ENCODE peak calls at places on chromosome 18, in nine cellular contexts. N is WTC11, L is A549, C is psoas muscle, O is cardiac fibroblast, E is neural progenitor cell, U is thoracic aorta, B is IMR-90, D is GM12878. A is an unnamed sample.

GRCh38 chr18:67695684-67696083 is 179.2 kb upstream of the DSEL start:
- DNase-seq in N (no peak), L (no peak), C (no peak), O (no peak), E (no peak), U (no peak), B (no peak), D (no peak), A (no peak)

GRCh38 chr18:76971149-76971548 is 148.8 kb downstream of the ZNF236 start:
- DNase-seq in N (no peak), L (no peak), C (no peak), O (no peak), E (no peak), U (no peak), B (no peak), D (no peak), A (no peak)

GRCh38 chr18:2723207-2723606 is 67.7 kb downstream of the SMCHD1 start:
- DNase-seq in N (no peak), L (no peak), C (no peak), O (no peak), E (no peak), U (no peak), B (peak), D (no peak), A (no peak)

GRCh38 chr18:55404811-55405654 is 183.0 kb downstream of the TCF4 start:
- DNase-seq in N (no peak), L (no peak), C (no peak), O (peak), E (no peak), U (no peak), B (no peak), D (no peak), A (no peak)

GRCh38 chr18:59005266-59005665 is 134.4 kb upstream of the SEC11C start:
- DNase-seq in N (no peak), L (peak), C (no peak), O (peak), E (no peak), U (peak), B (peak), D (no peak), A (peak)

GRCh38 chr18:14943967-14944636 is 196.1 kb downstream of the ANKRD30B start:
- DNase-seq in N (no peak), L (no peak), C (no peak), O (no peak), E (no peak), U (no peak), B (no peak), D (no peak), A (no peak)

GRCh38 chr18:76367168-76367785 is 127.8 kb downstream of the ZNF516 start:
- DNase-seq in N (no peak), L (no peak), C (no peak), O (no peak), E (no peak), U (no peak), B (no peak), D (no peak), A (no peak)

GRCh38 chr18:42024131-42024530 is 69.1 kb downstream of the PIK3C3 start:
- DNase-seq in N (no peak), L (no peak), C (no peak), O (no peak), E (no peak), U (no peak), B (no peak), D (peak), A (no peak)

GRCh38 chr18:985301-985700 is 80.6 kb downstream of the ADCYAP1 start:
- DNase-seq in N (peak), L (no peak), C (no peak), O (no peak), E (peak), U (no peak), B (no peak), D (no peak), A (no peak)

GRCh38 chr18:74493689-74494088 is 2.5 kb upstream of the CNDP2 start:
- DNase-seq in N (peak), L (peak), C (no peak), O (peak), E (peak), U (no peak), B (peak), D (no peak), A (peak)

GRCh38 chr18:23798249-23798648 is 109.0 kb downstream of the LAMA3 start:
- DNase-seq in N (no peak), L (no peak), C (peak), O (no peak), E (no peak), U (no peak), B (no peak), D (no peak), A (no peak)

GRCh38 chr18:52677991-52678390 is 338.0 kb downstream of the DCC start:
- DNase-seq in N (no peak), L (no peak), C (no peak), O (no peak), E (peak), U (no peak), B (no peak), D (no peak), A (no peak)

GRCh38 chr18:66724664-66725356 is 120.9 kb upstream of the CDH19 start:
- DNase-seq in N (no peak), L (no peak), C (no peak), O (peak), E (no peak), U (no peak), B (no peak), D (no peak), A (no peak)

GRCh38 chr18:52160652-52161051 is 179.3 kb upstream of the DCC start:
- DNase-seq in N (no peak), L (peak), C (no peak), O (no peak), E (no peak), U (no peak), B (no peak), D (no peak), A (no peak)

GRCh38 chr18:53790817-53791216 is 433.7 kb downstream of the MBD2 start:
- DNase-seq in N (no peak), L (no peak), C (no peak), O (peak), E (no peak), U (no peak), B (no peak), D (no peak), A (no peak)

GRCh38 chr18:13216732-13217465 is 1.7 kb upstream of the LDLRAD4 start:
- DNase-seq in N (peak), L (no peak), C (peak), O (no peak), E (peak), U (no peak), B (no peak), D (no peak), A (no peak)

GRCh38 chr18:28152354-28152753 is 24.6 kb downstream of the CDH2 start:
- DNase-seq in N (no peak), L (no peak), C (no peak), O (no peak), E (no peak), U (no peak), B (no peak), D (no peak), A (no peak)

GRCh38 chr18:79942786-79943607 is 8.5 kb downstream of the SLC66A2 start:
- DNase-seq in N (no peak), L (no peak), C (no peak), O (no peak), E (no peak), U (no peak), B (no peak), D (no peak), A (no peak)

GRCh38 chr18:79926306-79926705 is 25.1 kb downstream of the SLC66A2 start:
- DNase-seq in N (peak), L (no peak), C (no peak), O (no peak), E (no peak), U (no peak), B (no peak), D (no peak), A (no peak)

GRCh38 chr18:57776767-57777166 is 26.3 kb downstream of the ATP8B1 start:
- DNase-seq in N (no peak), L (no peak), C (no peak), O (peak), E (no peak), U (no peak), B (no peak), D (no peak), A (no peak)

GRCh38 chr18:58586269-58586668 is 42.6 kb downstream of the ALPK2 start:
- DNase-seq in N (no peak), L (no peak), C (no peak), O (no peak), E (no peak), U (no peak), B (no peak), D (no peak), A (no peak)

GRCh38 chr18:7146067-7146466 is 28.5 kb upstream of the LAMA1 start:
- DNase-seq in N (no peak), L (no peak), C (no peak), O (no peak), E (no peak), U (no peak), B (no peak), D (no peak), A (no peak)

GRCh38 chr18:28138816-28139215 is 38.1 kb downstream of the CDH2 start:
- DNase-seq in N (no peak), L (no peak), C (no peak), O (no peak), E (no peak), U (no peak), B (no peak), D (no peak), A (no peak)

GRCh38 chr18:46868171-46868921 is 49.0 kb downstream of the PIAS2 start:
- DNase-seq in N (no peak), L (no peak), C (no peak), O (no peak), E (peak), U (no peak), B (no peak), D (no peak), A (no peak)

GRCh38 chr18:37294951-37295350 is 270.6 kb downstream of the CELF4 start:
- DNase-seq in N (peak), L (peak), C (no peak), O (peak), E (peak), U (no peak), B (no peak), D (no peak), A (no peak)

DNA sequence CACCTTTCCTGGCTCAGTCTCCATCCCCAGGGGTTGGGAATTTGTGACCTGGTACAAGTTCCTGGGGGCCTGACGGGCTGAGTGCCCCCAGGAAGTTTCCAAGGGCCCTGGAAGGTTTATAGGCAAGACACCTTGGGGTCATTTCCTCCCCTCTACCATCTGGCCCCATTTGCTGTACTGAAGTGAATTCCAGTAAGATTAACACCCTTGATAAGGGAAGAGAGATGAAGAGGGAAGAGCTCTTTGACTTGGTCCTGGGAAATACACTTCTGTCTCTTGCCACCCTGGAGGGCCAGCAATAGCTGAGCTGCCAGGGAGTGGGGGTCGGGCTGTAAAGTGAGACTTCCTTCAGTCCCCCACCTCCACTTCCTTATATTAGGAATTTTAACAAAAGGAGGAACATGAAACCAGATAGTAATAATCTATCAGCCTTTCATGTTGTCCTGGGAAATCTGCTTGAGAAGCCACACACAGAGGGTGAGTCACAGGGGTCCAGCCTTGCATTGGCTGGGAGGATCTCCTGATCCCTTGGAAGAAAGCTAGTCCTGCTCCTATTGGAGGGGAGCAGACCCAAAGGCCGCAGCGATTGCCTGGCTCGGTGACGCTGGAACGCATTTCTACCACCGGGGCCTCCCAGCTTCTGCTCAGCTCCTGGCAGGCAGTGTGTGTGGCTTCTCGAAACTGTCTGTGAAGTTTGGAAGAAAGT is 87.4 kb downstream of the ACAA2 start:
- DNase-seq in N (peak), L (peak), C (peak), O (peak), E (peak), U (no peak), B (peak), D (no peak), A (peak)
- TF ChIP-seq CTCF in N (no peak), L (no peak), C (no peak), O (peak), E (no peak), U (no peak), B (peak), D (no peak), A (no peak)

GRCh38 chr18:65336411-65336810 is 414.4 kb upstream of the CDH7 start:
- DNase-seq in N (no peak), L (no peak), C (no peak), O (no peak), E (no peak), U (no peak), B (no peak), D (no peak), A (no peak)
- TF ChIP-seq CTCF in N (no peak), L (no peak), C (no peak), O (no peak), E (no peak), U (no peak), B (no peak), D (no peak), A (no peak)

GRCh38 chr18:47932170-47932569 is 1.7 kb upstream of the SMAD2 start:
- DNase-seq in N (no peak), L (no peak), C (no peak), O (no peak), E (no peak), U (no peak), B (no peak), D (no peak), A (no peak)

GRCh38 chr18:47930086-47930843 is at the start of gene SMAD2:
- DNase-seq in N (peak), L (peak), C (peak), O (peak), E (peak), U (peak), B (peak), D (no peak), A (peak)

GRCh38 chr18:47932603-47933002 is 2.1 kb upstream of the SMAD2 start:
- DNase-seq in N (no peak), L (peak), C (no peak), O (no peak), E (peak), U (no peak), B (no peak), D (no peak), A (no peak)

GRCh38 chr18:47930844-47931706 is 616 bp upstream of the SMAD2 start:
- DNase-seq in N (peak), L (peak), C (peak), O (peak), E (peak), U (peak), B (peak), D (peak), A (peak)

DNA sequence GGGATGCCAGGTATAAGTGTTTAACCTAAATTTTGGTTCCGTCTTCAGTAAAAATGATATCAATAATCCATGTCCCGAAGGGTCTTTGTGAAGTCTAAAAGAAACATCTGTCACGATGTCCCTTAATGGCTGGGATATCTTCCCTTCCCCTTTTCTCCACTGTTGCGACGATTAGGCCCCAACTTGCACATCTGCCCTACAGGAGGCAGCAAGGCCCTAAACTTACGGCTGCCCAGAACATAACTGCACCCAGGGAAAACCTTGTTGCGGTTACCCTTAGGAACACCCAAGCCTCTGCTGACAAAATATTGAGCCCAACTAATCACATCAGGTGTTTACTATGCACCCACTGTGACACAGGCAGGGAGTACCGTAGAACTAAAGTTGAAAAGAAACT is 1.2 kb upstream of the SMAD2 start:
- DNase-seq in N (peak), L (peak), C (no peak), O (peak), E (peak), U (no peak), B (no peak), D (no peak), A (no peak)
- TF ChIP-seq CTCF in N (no peak), L (peak), C (no peak), O (no peak), E (peak), U (no peak), B (no peak), D (peak), A (no peak)

DNA sequence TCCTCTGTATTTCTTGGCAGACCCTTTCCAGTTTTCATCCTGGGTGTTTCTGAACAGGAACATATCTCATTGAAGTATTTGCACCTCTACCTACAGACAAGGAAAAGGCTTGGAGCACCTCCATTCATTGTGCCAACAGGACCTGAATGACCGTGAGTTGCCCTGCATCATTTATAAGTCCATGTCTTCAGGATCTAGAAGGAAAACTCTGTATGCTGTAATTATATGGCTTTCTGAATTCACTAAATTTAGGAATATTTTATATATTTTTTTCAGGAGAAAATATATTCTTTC is 402.3 kb upstream of the SLC14A2 start:
- DNase-seq in N (no peak), L (no peak), C (no peak), O (no peak), E (no peak), U (no peak), B (no peak), D (no peak), A (no peak)
- TF ChIP-seq CTCF in N (no peak), L (no peak), C (no peak), O (no peak), E (no peak), U (no peak), B (no peak), D (no peak), A (peak)

GRCh38 chr18:8898990-8899389 is 193.6 kb downstream of the MTCL1 start:
- DNase-seq in N (peak), L (no peak), C (no peak), O (peak), E (no peak), U (no peak), B (no peak), D (no peak), A (no peak)
- TF ChIP-seq CTCF in N (no peak), L (no peak), C (no peak), O (no peak), E (no peak), U (no peak), B (no peak), D (no peak), A (no peak)

GRCh38 chr18:21704603-21705364 is at the start of gene ABHD3:
- DNase-seq in N (peak), L (peak), C (peak), O (peak), E (peak), U (peak), B (peak), D (peak), A (peak)
- TF ChIP-seq CTCF in N (no peak), L (no peak), C (peak), O (peak), E (peak), U (peak), B (peak), D (peak), A (peak)

GRCh38 chr18:3985030-3985429 is 470.1 kb downstream of the DLGAP1 start:
- DNase-seq in N (no peak), L (no peak), C (no peak), O (no peak), E (no peak), U (no peak), B (peak), D (no peak), A (no peak)

GRCh38 chr18:3982541-3982940 is 472.6 kb downstream of the DLGAP1 start:
- DNase-seq in N (no peak), L (no peak), C (no peak), O (no peak), E (no peak), U (no peak), B (peak), D (no peak), A (peak)

GRCh38 chr18:3984163-3984757 is 470.8 kb downstream of the DLGAP1 start:
- DNase-seq in N (no peak), L (no peak), C (no peak), O (no peak), E (no peak), U (no peak), B (no peak), D (peak), A (no peak)

GRCh38 chr18:3983351-3983969 is 471.6 kb downstream of the DLGAP1 start:
- DNase-seq in N (no peak), L (peak), C (no peak), O (peak), E (no peak), U (no peak), B (peak), D (no peak), A (peak)

GRCh38 chr18:3985664-3986063 is 469.4 kb downstream of the DLGAP1 start:
- DNase-seq in N (no peak), L (peak), C (no peak), O (peak), E (no peak), U (no peak), B (peak), D (no peak), A (peak)
- TF ChIP-seq CTCF in N (no peak), L (no peak), C (no peak), O (no peak), E (no peak), U (no peak), B (peak), D (no peak), A (no peak)

GRCh38 chr18:72637319-72638113 is 93.4 kb upstream of the CBLN2 start:
- DNase-seq in N (no peak), L (no peak), C (no peak), O (no peak), E (no peak), U (no peak), B (no peak), D (no peak), A (no peak)

GRCh38 chr18:72638353-72638752 is 94.2 kb upstream of the CBLN2 start:
- DNase-seq in N (no peak), L (no peak), C (no peak), O (no peak), E (no peak), U (no peak), B (no peak), D (no peak), A (no peak)

DNA sequence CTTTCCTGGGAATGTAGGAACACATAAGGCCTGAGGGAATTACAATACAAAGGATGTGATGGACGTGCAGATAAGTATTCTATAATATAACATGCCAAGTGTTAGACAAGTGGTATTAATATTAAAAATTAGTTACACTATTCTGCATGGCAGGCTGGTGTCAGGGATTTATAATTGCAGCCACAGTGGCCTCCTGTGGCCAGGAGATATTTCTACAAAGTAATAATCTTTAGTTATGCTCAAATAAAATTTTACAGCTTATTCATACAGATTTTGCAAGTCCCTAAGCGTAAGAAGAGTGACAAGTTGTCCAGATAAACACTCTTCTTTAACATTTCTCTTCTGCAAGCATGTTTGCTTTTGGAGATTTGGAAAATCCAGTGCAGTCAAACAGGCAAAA is 90.4 kb upstream of the CBLN2 start:
- DNase-seq in N (no peak), L (no peak), C (no peak), O (no peak), E (no peak), U (no peak), B (no peak), D (no peak), A (no peak)
- TF ChIP-seq CTCF in N (no peak), L (no peak), C (no peak), O (no peak), E (no peak), U (no peak), B (no peak), D (no peak), A (no peak)

A was measured in HFFc6.